ENCODE peak calls at places on chromosomes 6 and 20, in six cellular contexts. One of them, this sample, is unnamed.
A peak's percentile ranks its signal among the peaks of the same experiment; 100 is the strongest.

GRCh38 chr20:23869520-23869919 is 10.0 kb downstream of the CST5 start:
- DNase-seq in fibroblast of lung: no peak
- DNase-seq in uterus: no peak
- DNase-seq in heart left ventricle: no peak
- DNase-seq in astrocyte: no peak
- DNase-seq in neural progenitor cell: no peak
- DNase-seq in this sample: no peak

GRCh38 chr6:108437821-108438220 is 122.9 kb upstream of the FOXO3 start:
- DNase-seq in fibroblast of lung: peak; percentile 49
- DNase-seq in uterus: no peak
- DNase-seq in heart left ventricle: no peak
- DNase-seq in astrocyte: peak; percentile 27
- DNase-seq in neural progenitor cell: no peak
- DNase-seq in this sample: no peak

GRCh38 chr6:130037207-130037811 is 18.9 kb downstream of the L3MBTL3 start:
- DNase-seq in astrocyte: no peak
- DNase-seq in uterus: no peak
- DNase-seq in neural progenitor cell: no peak
- DNase-seq in heart left ventricle: no peak
- DNase-seq in fibroblast of lung: no peak
- DNase-seq in this sample: no peak

GRCh38 chr6:150573041-150573681 is 26.5 kb upstream of the PLEKHG1 start:
- DNase-seq in uterus: no peak
- DNase-seq in fibroblast of lung: no peak
- DNase-seq in heart left ventricle: peak; percentile 35
- DNase-seq in neural progenitor cell: peak; percentile 52
- DNase-seq in astrocyte: no peak
- DNase-seq in this sample: peak; percentile 13

GRCh38 chr6:109478848-109479624 is 4.0 kb downstream of the ZBTB24 start:
- DNase-seq in neural progenitor cell: no peak
- DNase-seq in uterus: no peak
- DNase-seq in heart left ventricle: no peak
- DNase-seq in fibroblast of lung: no peak
- DNase-seq in astrocyte: no peak
- DNase-seq in this sample: no peak

GRCh38 chr6:145208474-145208873 is 526.8 kb downstream of the EPM2A start:
- DNase-seq in neural progenitor cell: no peak
- DNase-seq in heart left ventricle: no peak
- DNase-seq in fibroblast of lung: no peak
- DNase-seq in astrocyte: no peak
- DNase-seq in uterus: no peak
- DNase-seq in this sample: no peak

GRCh38 chr20:5729348-5729747 is 20.9 kb upstream of the SHLD1 start:
- DNase-seq in neural progenitor cell: no peak
- DNase-seq in fibroblast of lung: no peak
- DNase-seq in astrocyte: no peak
- DNase-seq in uterus: no peak
- DNase-seq in heart left ventricle: no peak
- DNase-seq in this sample: peak; percentile 73

GRCh38 chr20:41786158-41786557 is 168.0 kb upstream of the CHD6 start:
- DNase-seq in neural progenitor cell: no peak
- DNase-seq in fibroblast of lung: peak; percentile 4
- DNase-seq in heart left ventricle: no peak
- DNase-seq in astrocyte: no peak
- DNase-seq in uterus: no peak
- DNase-seq in this sample: peak; percentile 17

GRCh38 chr6:164200071-164200470 is 785.6 kb downstream of the QKI start:
- DNase-seq in fibroblast of lung: peak; percentile 43
- DNase-seq in astrocyte: peak; percentile 25
- DNase-seq in neural progenitor cell: no peak
- DNase-seq in heart left ventricle: no peak
- DNase-seq in uterus: no peak
- DNase-seq in this sample: no peak

GRCh38 chr20:10954137-10954840 is 280.5 kb upstream of the JAG1 start:
- DNase-seq in fibroblast of lung: peak; percentile 71
- DNase-seq in astrocyte: peak; percentile 66
- DNase-seq in neural progenitor cell: no peak
- DNase-seq in uterus: no peak
- DNase-seq in heart left ventricle: no peak
- DNase-seq in this sample: no peak

GRCh38 chr20:47784599-47785320 is 521 bp downstream of the SULF2 start:
- DNase-seq in fibroblast of lung: peak; percentile 70
- DNase-seq in neural progenitor cell: peak; percentile 72
- DNase-seq in heart left ventricle: peak; percentile 48
- DNase-seq in uterus: peak; percentile 45
- DNase-seq in astrocyte: peak; percentile 58
- DNase-seq in this sample: peak; percentile 40

GRCh38 chr6:123091091-123091895 is 95.3 kb downstream of the CLVS2 start:
- DNase-seq in astrocyte: peak; percentile 23
- DNase-seq in heart left ventricle: no peak
- DNase-seq in uterus: peak; percentile 16
- DNase-seq in neural progenitor cell: no peak
- DNase-seq in fibroblast of lung: peak; percentile 36
- DNase-seq in this sample: peak; percentile 47
- H3K4me3 ChIP-seq in astrocyte: no peak overlapping the region
- H3K4me3 ChIP-seq in heart left ventricle: no peak overlapping the region
- H3K4me3 ChIP-seq in uterus: no peak overlapping the region
- H3K4me3 ChIP-seq in neural progenitor cell: no peak overlapping the region
- H3K4me3 ChIP-seq in fibroblast of lung: no peak overlapping the region
- H3K4me3 ChIP-seq in this sample: no peak overlapping the region

GRCh38 chr6:154407440-154407839 is 50.8 kb upstream of the IPCEF1 start:
- DNase-seq in fibroblast of lung: no peak
- DNase-seq in uterus: no peak
- DNase-seq in astrocyte: no peak
- DNase-seq in heart left ventricle: no peak
- DNase-seq in neural progenitor cell: no peak
- DNase-seq in this sample: no peak

GRCh38 chr6:154410619-154411044 is 54.0 kb upstream of the IPCEF1 start:
- DNase-seq in heart left ventricle: peak; percentile 38
- DNase-seq in neural progenitor cell: no peak
- DNase-seq in astrocyte: peak; percentile 98
- DNase-seq in fibroblast of lung: peak; percentile 99
- DNase-seq in uterus: peak; percentile 61
- DNase-seq in this sample: peak; percentile 95

GRCh38 chr6:154410215-154410614 is 53.6 kb upstream of the IPCEF1 start:
- DNase-seq in heart left ventricle: no peak
- DNase-seq in neural progenitor cell: no peak
- DNase-seq in astrocyte: no peak
- DNase-seq in fibroblast of lung: no peak
- DNase-seq in uterus: no peak
- DNase-seq in this sample: no peak

GRCh38 chr6:154411076-154411475 is 54.5 kb upstream of the IPCEF1 start:
- DNase-seq in fibroblast of lung: peak; percentile 49
- DNase-seq in uterus: no peak
- DNase-seq in astrocyte: peak; percentile 32
- DNase-seq in neural progenitor cell: no peak
- DNase-seq in heart left ventricle: no peak
- DNase-seq in this sample: no peak

GRCh38 chr6:154408906-154409500 is 52.4 kb upstream of the IPCEF1 start:
- DNase-seq in astrocyte: no peak
- DNase-seq in heart left ventricle: no peak
- DNase-seq in uterus: no peak
- DNase-seq in fibroblast of lung: peak; percentile 45
- DNase-seq in neural progenitor cell: no peak
- DNase-seq in this sample: peak; percentile 44
- TF ChIP-seq CTCF in astrocyte: peak; percentile 49
- TF ChIP-seq CTCF in heart left ventricle: peak; percentile 21
- TF ChIP-seq CTCF in uterus: peak; percentile 19
- TF ChIP-seq CTCF in fibroblast of lung: peak; percentile 45
- TF ChIP-seq CTCF in neural progenitor cell: peak; percentile 31
- TF ChIP-seq CTCF in this sample: peak; percentile 42

DNA sequence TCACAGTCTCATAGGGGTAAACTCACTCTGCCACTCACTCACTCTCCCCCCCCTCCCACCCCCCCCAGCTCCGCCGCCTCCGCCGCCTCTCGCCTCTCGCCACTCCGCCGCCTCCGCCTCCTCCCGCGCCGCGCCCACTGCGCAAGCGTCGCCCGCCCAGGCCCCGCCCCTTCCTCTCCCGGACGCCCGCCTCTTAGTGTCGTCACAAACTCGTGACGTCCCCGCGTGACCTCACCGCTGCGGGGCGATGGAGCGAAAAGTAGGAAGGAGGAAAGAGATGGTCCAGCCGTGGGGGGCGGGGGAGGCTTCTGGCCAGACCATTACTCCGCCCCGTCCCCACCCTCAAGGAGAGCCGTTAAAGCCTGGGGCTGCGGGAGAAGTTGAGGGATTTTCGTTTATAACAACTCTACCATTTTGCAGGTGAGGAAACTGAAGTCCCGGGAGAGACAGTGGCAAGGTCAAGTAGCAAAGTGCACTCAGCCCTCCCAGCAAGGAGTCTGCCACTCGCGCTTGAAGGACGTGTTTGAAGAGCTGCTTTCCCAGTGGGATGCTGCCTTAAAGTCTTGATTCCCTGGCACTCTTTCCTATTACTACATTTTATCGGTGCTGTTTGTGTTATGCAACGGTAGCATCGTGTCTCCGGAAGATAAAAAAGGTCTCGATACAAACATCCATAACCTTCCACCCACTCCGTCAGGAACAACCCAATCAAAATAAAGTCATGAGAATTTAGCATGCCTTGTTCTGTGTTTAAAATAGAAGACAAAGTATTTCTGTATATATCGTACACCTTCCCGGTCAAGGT is at the start of gene ILRUN:
- DNase-seq in astrocyte: peak; percentile 85
- DNase-seq in fibroblast of lung: peak; percentile 92
- DNase-seq in uterus: peak; percentile 98
- DNase-seq in neural progenitor cell: peak; percentile 97
- DNase-seq in heart left ventricle: peak; percentile 97
- DNase-seq in this sample: peak; percentile 97
- H3K4me3 ChIP-seq in astrocyte: peak within 1 kb of the TSS; percentile 77
- H3K4me3 ChIP-seq in fibroblast of lung: peak within 1 kb of the TSS; percentile 94
- H3K4me3 ChIP-seq in uterus: peak within 1 kb of the TSS; percentile 84
- H3K4me3 ChIP-seq in neural progenitor cell: peak within 1 kb of the TSS; percentile 98
- H3K4me3 ChIP-seq in heart left ventricle: peak within 1 kb of the TSS; percentile 99
- H3K4me3 ChIP-seq in this sample: peak within 1 kb of the TSS; percentile 98

DNA sequence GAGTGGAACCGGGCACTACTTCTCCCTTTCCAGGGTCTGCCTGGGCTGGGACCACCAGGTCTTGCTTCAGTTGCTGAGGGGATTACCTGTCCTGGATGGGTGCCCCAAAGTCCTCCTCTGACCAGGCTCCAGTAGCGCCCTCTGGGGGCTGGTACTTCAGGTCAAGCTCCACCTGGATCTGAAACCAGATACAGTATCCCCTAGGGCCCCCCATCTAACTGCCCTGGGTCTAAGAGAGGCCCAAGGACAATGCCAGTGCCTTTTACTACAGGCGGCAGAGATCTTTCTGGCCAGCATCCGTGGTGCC is 11.2 kb upstream of the SPAG4 start:
- DNase-seq in uterus: no peak
- DNase-seq in fibroblast of lung: no peak
- DNase-seq in neural progenitor cell: peak; percentile 61
- DNase-seq in astrocyte: no peak
- DNase-seq in heart left ventricle: no peak
- DNase-seq in this sample: peak; percentile 6
- TF ChIP-seq CTCF in uterus: no peak
- TF ChIP-seq CTCF in fibroblast of lung: peak; percentile 13
- TF ChIP-seq CTCF in neural progenitor cell: peak; percentile 51
- TF ChIP-seq CTCF in astrocyte: peak; percentile 5
- TF ChIP-seq CTCF in heart left ventricle: no peak
- TF ChIP-seq CTCF in this sample: peak; percentile 41

GRCh38 chr6:151807513-151808330 is at the start of gene ESR1:
- DNase-seq in uterus: peak; percentile 71
- DNase-seq in neural progenitor cell: peak; percentile 56
- DNase-seq in heart left ventricle: no peak
- DNase-seq in fibroblast of lung: no peak
- DNase-seq in astrocyte: no peak
- DNase-seq in this sample: no peak
- H3K4me3 ChIP-seq in uterus: peak within 1 kb of the TSS; percentile 44
- H3K4me3 ChIP-seq in neural progenitor cell: peak within 1 kb of the TSS; percentile 41
- H3K4me3 ChIP-seq in heart left ventricle: peak within 1 kb of the TSS; percentile 45
- H3K4me3 ChIP-seq in fibroblast of lung: no peak within 1 kb of the TSS
- H3K4me3 ChIP-seq in astrocyte: peak within 1 kb of the TSS; percentile 13
- H3K4me3 ChIP-seq in this sample: peak within 1 kb of the TSS; percentile 21

DNA sequence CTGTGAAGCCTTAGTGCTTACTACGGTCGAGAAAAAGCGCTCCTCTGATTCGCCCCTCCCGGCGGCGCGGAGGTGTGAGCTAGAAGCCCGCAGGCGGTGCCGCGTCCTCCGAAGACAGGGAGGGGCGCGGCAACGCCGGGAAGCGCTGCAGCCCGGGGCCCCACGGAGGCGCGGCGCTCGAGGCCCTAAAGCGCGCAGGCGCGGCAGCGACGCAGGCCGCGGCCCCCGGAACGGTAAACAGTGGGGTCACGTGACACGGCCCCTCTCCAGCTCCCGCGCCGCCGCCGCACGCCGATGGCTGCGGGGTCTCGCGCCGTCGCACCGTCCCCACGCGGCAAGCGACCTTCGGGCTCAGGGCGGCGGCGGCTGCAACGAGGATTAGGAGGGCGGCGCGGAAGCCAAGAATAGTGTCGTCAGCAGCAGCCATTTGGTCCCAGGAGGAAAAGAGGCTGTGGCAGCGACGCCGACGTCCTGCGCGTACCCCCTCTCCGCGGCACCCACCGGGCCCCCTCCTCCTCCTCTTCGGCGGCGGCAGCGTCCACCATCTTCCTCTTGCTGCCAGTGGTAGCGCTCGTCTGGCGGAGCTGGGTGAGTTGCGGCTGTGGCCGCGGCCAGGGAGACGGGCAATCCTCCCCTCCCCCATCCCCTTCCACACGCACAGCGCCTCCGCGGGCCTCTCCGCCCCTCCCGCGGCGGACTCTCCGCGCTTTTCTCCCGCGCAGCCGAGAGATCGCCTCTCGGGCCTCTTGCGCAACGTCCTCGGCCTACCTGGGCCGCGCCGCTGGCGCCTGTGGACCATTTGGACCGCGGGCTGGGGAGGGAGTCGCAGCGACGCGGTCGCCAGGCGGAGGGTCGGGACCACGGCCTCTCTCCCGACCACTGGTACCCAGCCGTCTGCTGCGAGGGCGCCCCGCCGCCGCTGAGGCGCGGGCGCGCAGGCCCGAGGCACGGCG is at the start of gene PHF3:
- DNase-seq in astrocyte: peak; percentile 76
- DNase-seq in heart left ventricle: peak; percentile 92
- DNase-seq in fibroblast of lung: peak; percentile 86
- DNase-seq in uterus: peak; percentile 89
- DNase-seq in neural progenitor cell: peak; percentile 97
- DNase-seq in this sample: peak; percentile 89
- TF ChIP-seq CTCF in astrocyte: no peak
- TF ChIP-seq CTCF in heart left ventricle: no peak
- TF ChIP-seq CTCF in fibroblast of lung: no peak
- TF ChIP-seq CTCF in uterus: peak; percentile 30
- TF ChIP-seq CTCF in neural progenitor cell: peak; percentile 14
- TF ChIP-seq CTCF in this sample: peak; percentile 11

This sample was measured in fibroblast of villous mesenchyme.